ENCODE peak calls at places on chromosome 4, in four cellular contexts. G, V, P and J are unnamed samples.

GRCh38 chr4:163536101-163536500 is 41.6 kb downstream of the TMA16 start:
- DNase-seq in P (peak), G (no peak), V (no peak), J (no peak)

GRCh38 chr4:96073446-96073845 is 233.6 kb downstream of the PDHA2 start:
- DNase-seq in P (no peak), V (no peak), G (no peak), J (no peak)

GRCh38 chr4:46931981-46932380 is 22.9 kb upstream of the COX7B2 start:
- DNase-seq in V (peak), G (peak), P (peak), J (no peak)

GRCh38 chr4:6493668-6494304 is 21.4 kb upstream of the PPP2R2C start:
- DNase-seq in G (no peak), P (peak), V (peak), J (no peak)

GRCh38 chr4:121953860-121954259 is 2.0 kb upstream of the TRPC3 start:
- DNase-seq in G (no peak), P (no peak), V (no peak), J (no peak)

GRCh38 chr4:80307774-80308465 is 27.6 kb upstream of the CFAP299 start:
- DNase-seq in V (peak), P (peak), G (peak), J (no peak)

GRCh38 chr4:187128971-187129370 is 405.3 kb upstream of the FAT1 start:
- DNase-seq in G (peak), V (no peak), P (peak), J (no peak)

GRCh38 chr4:751676-752075 is 46.0 kb downstream of the PCGF3 start:
- DNase-seq in G (peak), V (no peak), P (no peak), J (no peak)

GRCh38 chr4:41644288-41644914 is 104.1 kb downstream of the PHOX2B start:
- DNase-seq in P (peak), G (peak), V (peak), J (peak)

GRCh38 chr4:78227411-78228057 is 170.4 kb downstream of the FRAS1 start:
- DNase-seq in V (no peak), G (no peak), P (no peak), J (no peak)

GRCh38 chr4:168634276-168634802 is 137.5 kb downstream of the PALLD start:
- DNase-seq in V (peak), G (peak), P (peak), J (no peak)

GRCh38 chr4:158172558-158173258 is at the start of gene GASK1B:
- DNase-seq in G (peak), V (peak), P (peak), J (no peak)

GRCh38 chr4:184453402-184454160 is 20.8 kb downstream of the IRF2 start:
- DNase-seq in P (peak), V (peak), G (peak), J (no peak)

GRCh38 chr4:153222790-153223417 is 18.7 kb downstream of the TRIM2 start:
- DNase-seq in P (peak), V (peak), G (peak), J (peak)

GRCh38 chr4:96170198-96170597 is 330.3 kb downstream of the PDHA2 start:
- DNase-seq in G (no peak), V (peak), P (no peak), J (peak)

GRCh38 chr4:36716874-36717273 is 435.5 kb downstream of the DTHD1 start:
- DNase-seq in V (no peak), G (no peak), P (no peak), J (no peak)

GRCh38 chr4:79472693-79473552 is 64.9 kb upstream of the GK2 start:
- DNase-seq in G (no peak), V (no peak), P (no peak), J (no peak)

GRCh38 chr4:26074672-26075071 is 160.7 kb downstream of the SMIM20 start:
- DNase-seq in G (peak), P (no peak), V (peak), J (no peak)

GRCh38 chr4:174406416-174406815 is 115.9 kb downstream of the HPGD start:
- DNase-seq in P (no peak), G (no peak), V (no peak), J (no peak)

GRCh38 chr4:169604131-169604900 is 8.1 kb downstream of the NEK1 start:
- DNase-seq in G (peak), P (peak), V (peak), J (no peak)

GRCh38 chr4:80197601-80198444 is 520 bp downstream of the PRDM8 start:
- DNase-seq in V (peak), P (no peak), G (peak), J (no peak)

GRCh38 chr4:70863099-70863790 is 23.6 kb upstream of the GRSF1 start:
- DNase-seq in V (no peak), G (peak), P (no peak), J (no peak)

GRCh38 chr4:16530688-16531635 is 304.7 kb upstream of the TAPT1 start:
- DNase-seq in P (peak), V (no peak), G (peak), J (no peak)

GRCh38 chr4:76251448-76252270 is at the start of gene FAM47E:
- DNase-seq in G (peak), V (peak), P (peak), J (peak)

GRCh38 chr4:81504685-81505598 is 33.2 kb upstream of the RASGEF1B start:
- DNase-seq in P (no peak), G (no peak), V (no peak), J (no peak)

GRCh38 chr4:11585506-11585905 is 156.8 kb upstream of the HS3ST1 start:
- DNase-seq in V (no peak), G (no peak), P (no peak), J (no peak)

GRCh38 chr4:89755210-89755609 is 81.8 kb downstream of the SNCA start:
- DNase-seq in P (no peak), V (peak), G (peak), J (no peak)

GRCh38 chr4:140947507-140947906 is 185.8 kb downstream of the RNF150 start:
- DNase-seq in V (no peak), G (no peak), P (no peak), J (no peak)

GRCh38 chr4:47213971-47214370 is 182.6 kb downstream of the GABRB1 start:
- DNase-seq in P (peak), V (no peak), G (peak), J (no peak)

GRCh38 chr4:110970642-110971041 is 347.8 kb upstream of the PITX2 start:
- DNase-seq in V (peak), P (peak), G (peak), J (peak)

GRCh38 chr4:98352403-98352802 is 91.2 kb downstream of the RAP1GDS1 start:
- DNase-seq in G (no peak), V (no peak), P (no peak), J (no peak)

GRCh38 chr4:74112399-74113090 is 13.6 kb upstream of the CXCL2 start:
- DNase-seq in G (peak), V (no peak), P (peak), J (no peak)

GRCh38 chr4:107870916-107871786 is 46.4 kb downstream of the SGMS2 start:
- DNase-seq in P (no peak), G (peak), V (no peak), J (no peak)

GRCh38 chr4:21992330-21992729 is 43.8 kb upstream of the KCNIP4 start:
- DNase-seq in P (no peak), V (no peak), G (no peak), J (no peak)

GRCh38 chr4:89914609-89915008 is 20.0 kb downstream of the MMRN1 start:
- DNase-seq in P (no peak), G (no peak), V (no peak), J (no peak)

GRCh38 chr4:79857811-79858210 is 215.2 kb downstream of the ANTXR2 start:
- DNase-seq in V (no peak), P (no peak), G (no peak), J (no peak)

GRCh38 chr4:80322716-80323115 is 12.8 kb upstream of the CFAP299 start:
- DNase-seq in V (no peak), G (peak), P (peak), J (no peak)

GRCh38 chr4:110614173-110614948 is 8.5 kb downstream of the PITX2 start:
- DNase-seq in G (peak), P (no peak), V (peak), J (no peak)

GRCh38 chr4:153962311-153963039 is 173.6 kb upstream of the SFRP2 start:
- DNase-seq in V (peak), G (peak), P (no peak), J (no peak)

GRCh38 chr4:172881645-172882044 is 287.0 kb upstream of the GALNT7 start:
- DNase-seq in P (no peak), V (no peak), G (no peak), J (no peak)
- H3K4ac ChIP-seq in P (no peak), V (no peak), G (no peak), J (no peak)

GRCh38 chr4:20840648-20841190 is 140.5 kb downstream of the PACRGL start:
- DNase-seq in G (peak), P (no peak), V (no peak), J (no peak)
- H3K4ac ChIP-seq in G (no peak), P (no peak), V (no peak), J (no peak)

DNA sequence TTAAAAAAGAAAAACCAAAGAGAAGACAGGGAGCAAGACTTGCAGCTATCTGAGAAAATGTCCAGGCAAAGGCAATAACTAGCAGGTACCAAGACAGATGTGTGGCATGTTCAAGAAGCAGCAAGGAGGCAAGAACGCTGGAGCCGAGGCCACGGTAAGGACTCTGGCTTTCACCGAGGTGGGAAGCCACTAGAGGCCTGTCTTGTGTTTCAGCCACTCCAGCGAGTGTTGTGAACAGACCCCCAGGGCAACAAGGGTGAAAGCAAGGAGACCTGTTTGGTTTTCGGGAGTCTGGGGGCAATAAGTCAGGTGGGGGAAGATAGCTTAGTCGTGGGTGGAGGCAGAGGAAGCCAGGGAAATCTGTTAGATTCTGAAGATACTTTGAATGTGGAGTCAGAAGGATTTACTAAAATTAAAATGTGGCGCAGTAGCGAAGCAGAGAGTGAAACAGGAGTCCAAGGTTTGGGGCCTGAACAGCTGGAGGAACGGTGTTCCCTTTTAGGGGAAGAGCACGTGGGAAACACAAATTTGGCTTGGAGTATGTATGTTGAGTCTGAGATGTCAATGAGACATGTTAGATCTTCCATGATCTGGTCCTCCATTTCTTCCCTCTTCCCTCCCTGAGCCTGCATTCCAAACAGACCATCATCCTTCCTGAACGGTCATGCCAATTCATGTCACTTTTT is 3.1 kb downstream of the WDR1 start:
- DNase-seq in V (no peak), P (no peak), G (no peak), J (no peak)
- H3K4ac ChIP-seq in V (no peak), P (no peak), G (no peak), J (no peak)

GRCh38 chr4:52659016-52659721 is at the start of gene USP46:
- DNase-seq in G (peak), P (peak), V (peak), J (peak)
- H3K4ac ChIP-seq in G (peak), P (peak), V (peak), J (peak)

DNA sequence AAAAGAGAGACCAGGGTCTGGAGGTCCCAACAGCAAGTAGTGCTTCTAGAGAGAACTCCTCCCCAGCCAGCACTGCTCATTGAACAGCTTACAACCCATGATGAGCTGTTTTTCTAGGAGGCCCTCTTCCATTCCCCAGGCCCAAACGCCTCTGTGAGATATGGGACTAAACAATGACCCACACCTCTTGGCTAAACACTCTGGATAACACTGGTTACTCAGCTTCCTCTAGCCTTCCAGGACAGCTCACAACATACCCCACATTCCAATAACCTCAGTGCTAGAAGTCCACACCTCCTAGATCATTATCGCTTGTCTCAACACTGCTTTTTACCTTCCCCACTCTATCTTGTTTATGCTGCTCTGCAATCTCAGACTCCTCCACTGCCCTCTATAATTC is 35.4 kb upstream of the PGRMC2 start:
- DNase-seq in G (peak), V (peak), P (peak), J (no peak)
- H3K4ac ChIP-seq in G (no peak), V (no peak), P (peak), J (no peak)

DNA sequence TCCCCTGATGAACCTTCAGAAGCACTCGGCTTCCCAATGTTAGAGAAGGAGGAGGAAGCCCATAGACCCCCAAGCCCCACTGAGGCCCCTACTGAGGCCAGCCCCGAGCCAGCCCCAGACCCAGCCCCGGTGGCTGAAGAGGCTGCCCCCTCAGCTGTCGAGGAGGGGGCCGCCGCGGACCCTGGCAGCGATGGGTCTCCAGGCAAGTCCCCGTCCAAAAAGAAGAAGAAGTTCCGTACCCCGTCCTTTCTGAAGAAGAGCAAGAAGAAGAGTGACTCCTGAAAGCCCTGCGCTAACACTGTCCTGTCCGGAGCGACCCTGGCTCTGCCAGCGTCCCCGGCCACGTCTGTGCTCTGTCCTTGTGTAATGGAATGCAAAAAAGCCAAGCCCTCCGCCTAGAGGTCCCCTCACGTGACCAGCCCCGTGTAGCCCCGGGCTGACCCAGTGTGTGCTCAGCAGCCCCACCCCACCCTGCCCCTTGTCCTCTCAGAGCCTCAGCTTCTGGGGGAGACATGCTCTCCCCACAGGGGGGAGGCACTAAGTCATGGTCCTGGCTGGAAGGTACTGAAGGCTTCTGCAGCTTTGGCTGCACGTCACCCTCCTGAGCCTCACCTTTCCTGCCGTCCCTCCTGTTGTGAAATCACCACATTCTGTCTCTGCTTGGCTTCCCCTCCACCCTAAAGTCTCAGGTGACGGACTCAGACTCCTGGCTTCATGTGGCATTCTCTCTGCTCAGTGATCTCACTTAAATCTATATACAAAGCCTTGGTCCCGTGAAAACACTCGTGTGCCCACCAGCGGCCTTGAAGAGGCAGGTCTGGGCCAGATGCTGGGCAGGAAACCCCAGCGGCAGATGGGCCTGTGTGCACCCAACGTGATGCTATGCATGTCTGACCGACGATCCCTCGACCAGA is 34.7 kb downstream of the NOP14 start:
- DNase-seq in G (no peak), V (no peak), P (no peak), J (no peak)
- H3K4ac ChIP-seq in G (no peak), V (no peak), P (no peak), J (no peak)

GRCh38 chr4:37981425-37981824 is 21.2 kb downstream of the PTTG2 start:
- DNase-seq in P (no peak), G (no peak), V (peak), J (no peak)

GRCh38 chr4:37985730-37986275 is 25.6 kb downstream of the PTTG2 start:
- DNase-seq in P (no peak), G (no peak), V (no peak), J (no peak)

GRCh38 chr4:37983951-37984350 is 23.8 kb downstream of the PTTG2 start:
- DNase-seq in P (peak), G (no peak), V (no peak), J (no peak)

GRCh38 chr4:37981844-37982720 is 21.9 kb downstream of the PTTG2 start:
- DNase-seq in G (no peak), V (peak), P (peak), J (no peak)

GRCh38 chr4:37982736-37983135 is 22.5 kb downstream of the PTTG2 start:
- DNase-seq in V (no peak), G (no peak), P (no peak), J (no peak)
- H3K4ac ChIP-seq in V (no peak), G (no peak), P (peak), J (no peak)